ENCODE peak calls at places on chromosome 6, in four cellular contexts. W is GM12878, E is HepG2, N is K562. C is an unnamed sample.

GRCh38 chr6:111482236-111482958 is 621 bp downstream of the REV3L start:
- DNase-seq in N (peak; percentile 58), E (no peak), W (no peak), C (no peak)

GRCh38 chr6:27132532-27133280 is 114.8 kb upstream of the PRSS16 start:
- DNase-seq in N (peak; percentile 95), E (peak; percentile 90), W (peak; percentile 100), C (peak; percentile 85)

GRCh38 chr6:84777888-84778287 is 13.5 kb upstream of the TBX18 start:
- DNase-seq in N (no peak), E (no peak), W (no peak), C (no peak)

GRCh38 chr6:16146527-16146955 is 17.7 kb downstream of the MYLIP start:
- DNase-seq in W (no peak), E (no peak), N (no peak), C (peak; percentile 57)

GRCh38 chr6:83055366-83055964 is 10.2 kb downstream of the UBE3D start:
- DNase-seq in N (peak; percentile 59), E (peak; percentile 31), W (no peak), C (peak; percentile 57)

GRCh38 chr6:146361367-146361924 is 182.2 kb upstream of the RAB32 start:
- DNase-seq in N (no peak), E (no peak), W (no peak), C (no peak)

GRCh38 chr6:169624785-169625184 is 77.0 kb downstream of the WDR27 start:
- DNase-seq in N (no peak), W (no peak), E (no peak), C (no peak)

GRCh38 chr6:52361347-52361944 is 505 bp upstream of the PAQR8 start:
- DNase-seq in E (no peak), N (peak; percentile 29), W (no peak), C (peak; percentile 15)

GRCh38 chr6:31559958-31560696 is 12.0 kb upstream of the LTA start:
- DNase-seq in E (no peak), W (peak; percentile 88), N (peak; percentile 66), C (no peak)

GRCh38 chr6:158854214-158855101 is 35.3 kb upstream of the EZR start:
- DNase-seq in E (peak; percentile 35), N (peak; percentile 60), W (no peak), C (no peak)

GRCh38 chr6:15916581-15916980 is 212.3 kb upstream of the MYLIP start:
- DNase-seq in N (no peak), E (no peak), W (no peak), C (no peak)

GRCh38 chr6:90144396-90144795 is 152.2 kb downstream of the BACH2 start:
- DNase-seq in N (no peak), E (no peak), W (no peak), C (no peak)

GRCh38 chr6:48701572-48701971 is 590.6 kb upstream of the PTCHD4 start:
- DNase-seq in E (no peak), W (no peak), N (no peak), C (no peak)

GRCh38 chr6:35776364-35777215 is at the start of gene CLPSL2:
- DNase-seq in W (no peak), E (no peak), N (peak; percentile 58), C (peak; percentile 59)
- TF ChIP-seq TARDBP in W (no peak), E (no peak), N (no peak), C (no peak)

GRCh38 chr6:141326426-141326825 is 806.3 kb upstream of the GJE1 start:
- DNase-seq in N (no peak), W (no peak), E (peak; percentile 62), C (no peak)

GRCh38 chr6:141321486-141322347 is 811.0 kb upstream of the GJE1 start:
- DNase-seq in N (no peak), W (no peak), E (no peak), C (no peak)

DNA sequence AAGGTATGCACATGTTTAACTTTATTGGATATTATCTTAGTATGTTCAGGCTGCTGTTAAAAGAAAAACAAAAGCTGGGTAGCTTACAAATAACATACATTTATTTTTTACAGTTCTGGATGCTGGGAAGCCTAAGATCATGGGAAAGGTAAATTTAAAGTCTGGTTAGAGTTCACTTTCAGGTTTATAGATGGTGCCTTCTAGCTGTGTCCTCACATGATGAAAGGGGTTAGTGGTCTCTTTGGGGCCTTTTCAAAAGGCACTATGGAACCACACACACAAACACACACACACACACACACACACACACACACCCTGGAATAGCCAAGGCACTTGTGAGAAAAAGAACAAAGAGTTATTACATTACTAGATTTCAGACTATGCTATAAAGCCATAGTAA is 805.8 kb upstream of the GJE1 start:
- DNase-seq in E (no peak), N (no peak), W (no peak), C (no peak)
- TF ChIP-seq SP1 in E (no peak), N (no peak), W (no peak), C (no peak)

DNA sequence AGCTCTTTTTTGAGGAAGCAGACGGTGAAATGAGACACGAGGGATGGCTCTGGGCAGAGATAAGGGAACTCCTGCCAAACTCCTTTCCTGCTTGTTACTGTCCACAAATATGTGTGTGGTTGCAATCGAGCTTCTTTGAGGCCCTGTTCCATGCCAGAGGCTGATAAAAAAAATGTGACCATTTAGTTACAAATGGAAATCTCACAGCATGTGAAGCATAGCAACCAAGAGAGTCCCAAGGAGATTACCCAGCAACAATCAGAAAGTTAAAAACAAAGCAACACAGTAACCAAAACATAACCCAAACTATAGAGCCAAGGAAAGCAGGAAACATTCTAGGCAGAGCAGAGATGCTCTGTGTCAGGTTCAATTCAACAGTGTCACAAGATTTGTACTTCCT is 35.4 kb upstream of the HMGN3 start:
- DNase-seq in N (no peak), W (no peak), E (no peak), C (no peak)
- TF ChIP-seq TARDBP in N (no peak), W (no peak), E (no peak), C (no peak)

GRCh38 chr6:35388023-35388422 is 45.7 kb downstream of the PPARD start:
- DNase-seq in N (no peak), E (no peak), W (no peak), C (no peak)

GRCh38 chr6:35386989-35387388 is 44.6 kb downstream of the PPARD start:
- DNase-seq in N (no peak), W (no peak), E (no peak), C (no peak)

GRCh38 chr6:35391240-35391968 is 49.0 kb downstream of the PPARD start:
- DNase-seq in N (no peak), W (no peak), E (no peak), C (no peak)

GRCh38 chr6:35385457-35386202 is 43.3 kb downstream of the PPARD start:
- DNase-seq in E (peak; percentile 47), N (peak; percentile 38), W (no peak), C (no peak)

DNA sequence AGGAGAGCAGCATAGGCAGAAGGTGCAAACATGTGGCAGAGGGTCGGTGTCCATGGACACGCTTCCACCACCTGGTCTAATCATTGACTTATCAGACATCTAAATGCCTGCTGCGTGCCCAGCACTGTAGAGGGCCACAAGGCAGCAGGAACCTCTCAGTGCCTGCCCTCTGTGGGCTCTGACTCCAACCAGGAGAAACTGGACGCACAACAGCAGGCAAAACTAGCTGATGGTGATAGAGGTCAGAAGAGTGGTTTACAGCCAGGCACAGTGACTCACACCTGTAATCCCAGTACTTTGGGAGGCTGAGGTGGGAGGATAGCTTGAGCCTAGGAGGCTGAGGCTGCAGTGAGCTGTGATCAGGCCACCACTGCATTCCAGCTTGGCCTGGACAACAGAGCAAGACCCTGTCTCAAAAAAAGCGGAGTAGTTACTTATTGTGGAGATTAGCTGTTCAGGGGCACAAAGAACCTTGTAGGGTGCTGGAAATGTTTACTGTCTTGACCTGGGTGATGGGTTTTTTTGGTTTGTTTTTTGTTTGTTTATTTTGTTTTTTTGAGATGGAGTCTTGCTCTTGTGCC is 46.5 kb downstream of the PPARD start:
- DNase-seq in W (no peak), E (no peak), N (no peak), C (no peak)
- TF ChIP-seq SP1 in W (no peak), E (no peak), N (no peak), C (no peak)

DNA sequence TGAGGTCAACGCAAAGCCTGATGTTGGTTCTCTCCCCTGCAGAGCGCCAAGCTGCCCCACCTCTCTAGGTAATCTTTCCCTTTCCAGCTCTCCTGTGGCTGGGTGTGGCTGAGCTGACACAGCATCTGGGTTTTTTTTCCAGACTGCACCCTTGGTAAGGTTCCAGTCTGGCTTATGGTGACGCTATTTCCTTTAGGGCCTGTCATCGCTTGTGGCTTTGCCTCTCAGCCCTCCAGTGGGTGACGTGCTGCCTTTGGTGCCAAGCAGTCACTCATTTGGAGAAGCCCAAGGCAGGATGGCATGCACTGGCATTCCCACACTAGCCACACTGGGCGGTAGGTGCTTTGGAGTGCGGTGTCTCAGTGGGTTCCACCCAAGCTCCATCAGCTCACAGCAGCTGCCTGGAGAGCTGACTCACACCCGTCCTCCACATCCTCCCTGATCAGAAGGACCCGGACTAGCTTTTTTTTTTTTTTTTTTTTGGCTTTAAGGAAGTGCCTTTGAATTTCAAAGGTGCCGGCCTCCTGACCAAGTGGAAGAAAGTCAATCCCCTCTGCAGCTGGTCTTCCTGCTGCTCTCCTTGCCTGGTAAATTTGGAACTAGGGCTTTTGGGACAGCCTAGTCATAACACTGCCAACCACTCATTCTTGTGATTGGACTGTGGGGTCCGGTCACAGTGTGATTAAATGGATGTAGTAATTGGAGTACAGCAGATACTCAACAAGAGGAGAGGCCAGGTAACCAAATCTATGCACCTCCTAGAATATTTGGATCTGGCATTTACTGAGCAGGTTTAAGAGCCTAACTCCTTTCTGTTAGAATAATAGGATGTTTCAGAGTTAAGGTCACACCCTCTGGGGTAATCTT is 153.6 kb downstream of the CD83 start:
- DNase-seq in N (peak; percentile 53), W (no peak), E (no peak), C (no peak)
- TF ChIP-seq TARDBP in N (no peak), W (no peak), E (no peak), C (no peak)

GRCh38 chr6:33834401-33835392 is 30.9 kb upstream of the MLN start:
- DNase-seq in N (peak; percentile 53), W (no peak), E (no peak), C (no peak)
- TF ChIP-seq SP1 in N (no peak), W (no peak), E (no peak), C (no peak)

GRCh38 chr6:127517698-127518097 is 1.4 kb downstream of the MTCL3 start:
- DNase-seq in E (no peak), W (no peak), N (no peak), C (no peak)

GRCh38 chr6:127516676-127517273 is 2.4 kb downstream of the MTCL3 start:
- DNase-seq in W (no peak), N (peak; percentile 58), E (peak; percentile 23), C (peak; percentile 78)

GRCh38 chr6:127519469-127519785 is 292 bp upstream of the MTCL3 start:
- DNase-seq in N (no peak), W (no peak), E (no peak), C (no peak)

GRCh38 chr6:127518710-127519468 is at the start of gene MTCL3:
- DNase-seq in E (no peak), W (no peak), N (no peak), C (no peak)

GRCh38 chr6:127518212-127518709 is 874 bp downstream of the MTCL3 start:
- DNase-seq in N (no peak), E (no peak), W (no peak), C (no peak)
- TF ChIP-seq TARDBP in N (no peak), E (no peak), W (no peak), C (no peak)

DNA sequence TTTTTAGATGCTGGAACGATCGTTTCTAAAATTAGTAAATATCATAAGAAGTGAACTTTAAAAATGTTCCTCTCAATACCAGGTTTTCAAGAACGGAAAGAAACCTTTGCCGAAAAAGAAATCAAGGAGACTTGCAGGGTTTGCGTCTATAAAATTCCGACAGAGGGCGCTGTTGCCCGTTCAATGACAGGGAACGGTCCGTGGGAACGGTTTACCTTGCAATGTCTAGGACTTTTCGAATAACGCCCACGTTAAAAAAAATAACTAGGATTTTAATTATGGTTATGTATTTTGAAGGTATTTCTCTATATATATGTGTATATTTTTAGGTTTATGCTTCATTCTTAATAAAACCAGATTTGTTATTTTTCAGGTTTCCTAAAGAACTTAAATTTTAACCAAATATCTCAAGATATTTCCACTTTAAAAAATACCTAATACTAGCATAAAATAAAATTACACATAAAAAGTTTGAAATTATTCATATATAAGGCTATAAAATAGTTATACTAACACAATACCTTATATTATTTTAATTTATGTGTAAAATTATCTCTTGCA is 2.5 kb upstream of the TFAP2B start:
- DNase-seq in E (peak; percentile 67), W (peak; percentile 19), N (peak; percentile 85), C (peak; percentile 55)
- TF ChIP-seq SP1 in E (no peak), W (no peak), N (no peak), C (no peak)

C was measured in HEK293T.